ENCODE peak calls at places on chromosomes 3 and 15, in nine cellular contexts. L, A, H, E, F, U, T, V and M are unnamed samples.

GRCh38 chr3:52786330-52787215 is 8.0 kb upstream of the ITIH3 start:
- DNase-seq in L (no peak), A (no peak), H (no peak), E (no peak), F (no peak), U (peak), T (no peak), V (no peak), M (no peak)

GRCh38 chr3:192675958-192676649 is 51.2 kb downstream of the FGF12 start:
- DNase-seq in L (no peak), A (no peak), H (no peak), E (no peak), F (no peak), U (no peak), T (no peak), V (no peak), M (no peak)

GRCh38 chr3:44418549-44418948 is 58.9 kb downstream of the ZNF445 start:
- DNase-seq in L (no peak), A (no peak), H (no peak), E (no peak), F (no peak), U (no peak), T (no peak), V (no peak), M (no peak)

GRCh38 chr3:52053307-52054304 is 2.8 kb downstream of the DUSP7 start:
- DNase-seq in L (no peak), A (peak), H (no peak), E (peak), F (peak), U (no peak), T (no peak), V (peak), M (peak)

GRCh38 chr15:63030101-63030528 is 12.4 kb upstream of the TPM1 start:
- DNase-seq in L (no peak), A (no peak), H (no peak), E (peak), F (no peak), U (no peak), T (no peak), V (no peak), M (no peak)

GRCh38 chr15:92012368-92012629 is 158.8 kb downstream of the SLCO3A1 start:
- DNase-seq in L (no peak), A (peak), H (no peak), E (peak), F (no peak), U (no peak), T (no peak), V (no peak), M (no peak)

GRCh38 chr15:67521770-67522568 is 1.0 kb downstream of the C15orf61 start:
- DNase-seq in L (no peak), A (peak), H (no peak), E (peak), F (peak), U (no peak), T (peak), V (peak), M (no peak)

GRCh38 chr3:12553921-12554391 is 2.9 kb upstream of the MKRN2 start:
- DNase-seq in L (no peak), A (peak), H (no peak), E (no peak), F (no peak), U (no peak), T (peak), V (peak), M (peak)

GRCh38 chr3:127479449-127479848 is 111.1 kb downstream of the TPRA1 start:
- DNase-seq in L (no peak), A (no peak), H (no peak), E (no peak), F (no peak), U (no peak), T (no peak), V (no peak), M (no peak)

GRCh38 chr15:42616107-42616506 is 40.7 kb downstream of the STARD9 start:
- DNase-seq in L (no peak), A (no peak), H (no peak), E (no peak), F (no peak), U (no peak), T (no peak), V (no peak), M (no peak)

GRCh38 chr3:111012388-111013248 is 59.0 kb upstream of the NECTIN3 start:
- DNase-seq in L (no peak), A (peak), H (no peak), E (peak), F (no peak), U (no peak), T (no peak), V (peak), M (peak)

GRCh38 chr3:46187876-46188275 is 20.2 kb downstream of the CCR1 start:
- DNase-seq in L (no peak), A (peak), H (no peak), E (peak), F (no peak), U (no peak), T (no peak), V (no peak), M (no peak)

GRCh38 chr3:112644453-112644852 is 3.5 kb upstream of the CCDC80 start:
- DNase-seq in L (no peak), A (no peak), H (no peak), E (no peak), F (no peak), U (no peak), T (no peak), V (no peak), M (no peak)

GRCh38 chr15:59008086-59008485 is 20.6 kb downstream of the RNF111 start:
- DNase-seq in L (no peak), A (no peak), H (no peak), E (no peak), F (no peak), U (no peak), T (no peak), V (no peak), M (no peak)

GRCh38 chr3:12775226-12775625 is 16.2 kb upstream of the TMEM40 start:
- DNase-seq in L (no peak), A (no peak), H (no peak), E (no peak), F (no peak), U (no peak), T (no peak), V (no peak), M (no peak)

GRCh38 chr15:98289747-98290146 is 329.2 kb downstream of the ARRDC4 start:
- DNase-seq in L (no peak), A (no peak), H (no peak), E (no peak), F (no peak), U (no peak), T (no peak), V (peak), M (no peak)

GRCh38 chr3:20043398-20043797 is 3.2 kb downstream of the KAT2B start:
- DNase-seq in L (no peak), A (no peak), H (no peak), E (peak), F (peak), U (peak), T (peak), V (no peak), M (peak)

GRCh38 chr15:97893988-97894387 is 66.5 kb upstream of the ARRDC4 start:
- DNase-seq in L (no peak), A (peak), H (no peak), E (no peak), F (no peak), U (no peak), T (no peak), V (no peak), M (no peak)

GRCh38 chr3:20747736-20748135 is 561.7 kb upstream of the SGO1 start:
- DNase-seq in L (peak), A (no peak), H (no peak), E (no peak), F (no peak), U (no peak), T (no peak), V (no peak), M (no peak)

GRCh38 chr3:176759815-176760506 is 437.3 kb downstream of the TBL1XR1 start:
- DNase-seq in L (no peak), A (peak), H (no peak), E (no peak), F (no peak), U (no peak), T (no peak), V (no peak), M (no peak)

DNA sequence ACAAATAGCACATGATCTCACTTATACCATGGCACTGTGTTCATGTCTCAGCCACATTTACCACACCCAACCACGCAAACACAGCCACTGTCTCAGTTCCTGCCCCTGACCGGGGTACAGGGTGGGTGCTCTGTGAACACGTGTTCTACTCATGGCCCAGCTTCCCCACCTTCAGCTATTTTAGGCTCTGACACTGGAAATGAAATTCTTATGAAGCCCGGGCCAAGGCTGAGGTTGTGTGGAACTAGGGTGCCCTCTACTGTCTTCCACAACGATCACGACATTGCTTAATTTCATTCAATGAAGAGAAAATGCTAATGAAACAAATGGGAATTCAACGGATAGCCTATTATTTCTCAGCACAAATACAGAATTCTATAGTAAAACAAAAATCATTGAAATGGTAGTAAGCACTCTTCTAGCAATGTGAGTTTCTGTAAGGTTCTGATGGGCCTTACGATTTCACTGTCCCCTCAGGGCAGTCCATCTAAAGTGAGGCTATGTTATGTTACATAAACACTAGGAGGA is 2.1 kb upstream of the GABRA5 start:
- DNase-seq in L (peak), A (peak), H (peak), E (peak), F (peak), U (no peak), T (peak), V (peak), M (no peak)
- TF ChIP-seq CTCF in L (peak), A (peak), H (peak), E (peak), F (peak), U (no peak), T (peak), V (peak), M (no peak)

GRCh38 chr15:78811825-78812183 is 540 bp upstream of the ADAMTS7 start:
- DNase-seq in L (no peak), A (no peak), H (no peak), E (peak), F (peak), U (no peak), T (no peak), V (no peak), M (no peak)
- TF ChIP-seq CTCF in L (no peak), A (no peak), H (no peak), E (no peak), F (no peak), U (no peak), T (no peak), V (peak), M (no peak)

GRCh38 chr3:153216928-153217327 is 54.9 kb downstream of the RAP2B start:
- DNase-seq in L (no peak), A (no peak), H (no peak), E (no peak), F (no peak), U (no peak), T (no peak), V (no peak), M (no peak)

GRCh38 chr3:153210660-153211059 is 48.6 kb downstream of the RAP2B start:
- DNase-seq in L (peak), A (peak), H (no peak), E (peak), F (no peak), U (no peak), T (no peak), V (no peak), M (no peak)

GRCh38 chr3:153215497-153215896 is 53.5 kb downstream of the RAP2B start:
- DNase-seq in L (no peak), A (no peak), H (no peak), E (no peak), F (no peak), U (no peak), T (no peak), V (no peak), M (no peak)

GRCh38 chr3:153219147-153219546 is 57.1 kb downstream of the RAP2B start:
- DNase-seq in L (no peak), A (peak), H (no peak), E (peak), F (no peak), U (no peak), T (no peak), V (peak), M (no peak)

DNA sequence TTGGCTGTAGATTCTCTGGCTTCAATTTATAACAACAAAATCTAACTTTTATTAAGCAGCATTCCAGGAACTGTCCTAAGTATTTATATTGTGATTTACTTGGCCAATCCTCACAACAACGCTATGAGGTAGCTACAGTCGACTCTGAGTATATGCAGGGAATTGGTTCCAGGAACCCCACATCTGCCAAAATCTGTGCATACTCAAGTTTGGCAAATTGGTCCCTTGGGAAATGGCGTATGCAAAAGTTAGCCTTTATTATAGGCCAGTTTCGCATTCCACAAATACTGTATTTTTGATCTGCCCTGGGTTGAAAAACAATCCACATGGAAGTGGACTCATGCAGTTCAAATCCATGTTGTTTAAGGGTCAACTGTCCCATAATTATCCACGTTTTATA is 53.9 kb downstream of the RAP2B start:
- DNase-seq in L (no peak), A (no peak), H (no peak), E (peak), F (no peak), U (no peak), T (no peak), V (peak), M (no peak)
- TF ChIP-seq CTCF in L (no peak), A (no peak), H (no peak), E (no peak), F (no peak), U (no peak), T (no peak), V (no peak), M (no peak)

GRCh38 chr3:148128136-148128535 is 569.6 kb upstream of the AGTR1 start:
- DNase-seq in L (no peak), A (no peak), H (no peak), E (no peak), F (no peak), U (no peak), T (no peak), V (peak), M (no peak)
- TF ChIP-seq CTCF in L (no peak), A (no peak), H (no peak), E (no peak), F (no peak), U (no peak), T (no peak), V (peak), M (no peak)

GRCh38 chr3:49998326-49998725 is 58.4 kb downstream of the RBM6 start:
- DNase-seq in L (peak), A (peak), H (no peak), E (peak), F (no peak), U (no peak), T (no peak), V (peak), M (no peak)
- TF ChIP-seq CTCF in L (no peak), A (peak), H (no peak), E (no peak), F (no peak), U (no peak), T (no peak), V (no peak), M (no peak)

GRCh38 chr15:79025201-79025600 is 65.4 kb downstream of the RASGRF1 start:
- DNase-seq in L (no peak), A (no peak), H (no peak), E (no peak), F (no peak), U (no peak), T (no peak), V (no peak), M (peak)
- TF ChIP-seq CTCF in L (no peak), A (no peak), H (no peak), E (no peak), F (no peak), U (no peak), T (no peak), V (peak), M (no peak)